ENCODE peak calls at places on chromosomes 4 and X, in eight cellular contexts. X is right cardiac atrium, I is LNCaP clone FGC, N is sigmoid colon, H is suprapubic skin, R is cardiac fibroblast, O is A549, B is transverse colon. D is an unnamed sample.

GRCh38 chrX:53280703-53281320 is 572 bp downstream of the IQSEC2 start:
- DNase-seq in H (no peak), R (peak), N (peak), B (peak), X (peak), I (no peak), O (no peak), D (no peak)

GRCh38 chr4:84977409-84977808 is 10.9 kb upstream of the WDFY3 start:
- DNase-seq in H (no peak), I (no peak), B (no peak), R (no peak), X (no peak), N (no peak), O (no peak), D (no peak)

GRCh38 chr4:8316911-8317351 is 47.4 kb downstream of the HTRA3 start:
- DNase-seq in O (no peak), N (peak), H (peak), I (no peak), X (no peak), R (no peak), B (no peak), D (no peak)

GRCh38 chr4:101941816-101942358 is 151.4 kb downstream of the BANK1 start:
- DNase-seq in R (no peak), N (no peak), B (no peak), O (no peak), H (no peak), I (no peak), X (no peak), D (no peak)

GRCh38 chr4:100008048-100008447 is 58.0 kb upstream of the H2AZ1 start:
- DNase-seq in H (no peak), O (peak), B (no peak), X (no peak), R (peak), N (no peak), I (no peak), D (no peak)

GRCh38 chr4:73607375-73608026 is 12.7 kb downstream of the RASSF6 start:
- DNase-seq in H (no peak), N (no peak), B (no peak), O (peak), I (no peak), X (no peak), R (no peak), D (no peak)

GRCh38 chrX:77276742-77277141 is 170.4 kb upstream of the FGF16 start:
- DNase-seq in O (peak), R (no peak), B (no peak), X (no peak), H (no peak), I (no peak), N (no peak), D (no peak)

GRCh38 chr4:6182390-6183280 is 17.7 kb downstream of the JAKMIP1 start:
- DNase-seq in B (no peak), X (no peak), O (no peak), R (no peak), H (no peak), N (no peak), I (no peak), D (no peak)

GRCh38 chr4:174658246-174658645 is 136.0 kb upstream of the HPGD start:
- DNase-seq in O (no peak), I (no peak), H (no peak), X (no peak), N (no peak), B (no peak), R (peak), D (no peak)

GRCh38 chr4:87783781-87784180 is 15.6 kb upstream of the IBSP start:
- DNase-seq in B (no peak), I (no peak), N (no peak), O (no peak), H (no peak), R (no peak), X (no peak), D (no peak)

GRCh38 chr4:88457307-88458090 is 580 bp downstream of the HERC5 start:
- DNase-seq in H (no peak), B (peak), O (no peak), R (peak), X (peak), I (no peak), N (peak), D (no peak)

GRCh38 chr4:6770581-6771228 is 11.8 kb upstream of the KIAA0232 start:
- DNase-seq in H (peak), R (no peak), X (no peak), N (peak), O (no peak), B (no peak), I (no peak), D (no peak)

GRCh38 chr4:110475881-110476818 is at the start of gene ENPEP:
- DNase-seq in H (no peak), X (peak), R (peak), I (no peak), B (peak), N (peak), O (no peak), D (no peak)

GRCh38 chr4:175657571-175657970 is 154.5 kb downstream of the GPM6A start:
- DNase-seq in B (no peak), X (no peak), R (no peak), O (no peak), N (no peak), H (no peak), I (no peak), D (no peak)

GRCh38 chr4:164949448-164950118 is 27.9 kb downstream of the TRIM61 start:
- DNase-seq in H (no peak), B (no peak), O (no peak), I (no peak), N (no peak), X (no peak), R (no peak), D (peak)

GRCh38 chr4:78622253-78622979 is 70.8 kb downstream of the ANXA3 start:
- DNase-seq in O (peak), H (no peak), N (no peak), I (no peak), R (peak), B (peak), X (no peak), D (no peak)

GRCh38 chrX:10450959-10451355 is 169.4 kb downstream of the MID1 start:
- DNase-seq in X (no peak), O (no peak), B (no peak), H (no peak), I (no peak), R (no peak), N (no peak), D (no peak)

GRCh38 chrX:50677789-50678188 is 136.2 kb downstream of the SHROOM4 start:
- DNase-seq in B (no peak), I (no peak), R (no peak), N (no peak), H (no peak), O (no peak), X (no peak), D (no peak)

GRCh38 chrX:75968293-75968692 is 183.2 kb upstream of the MAGEE2 start:
- DNase-seq in X (no peak), N (no peak), H (no peak), R (no peak), B (peak), O (peak), I (no peak), D (no peak)

GRCh38 chrX:50402886-50403285 is 67.7 kb downstream of the DGKK start:
- DNase-seq in H (no peak), N (no peak), O (no peak), B (no peak), I (no peak), X (no peak), R (no peak), D (no peak)

GRCh38 chr4:122602277-122603142 is 18.4 kb downstream of the IL21 start:
- DNase-seq in X (no peak), O (peak), I (peak), R (peak), H (no peak), B (no peak), N (no peak), D (peak)

GRCh38 chr4:56630876-56631666 is 50.0 kb downstream of the HOPX start:
- DNase-seq in H (no peak), X (no peak), N (no peak), B (no peak), O (no peak), I (no peak), R (peak), D (no peak)

GRCh38 chrX:139203681-139204575 is 326.6 kb upstream of the F9 start:
- DNase-seq in X (no peak), R (no peak), H (no peak), I (no peak), B (no peak), N (no peak), O (no peak), D (no peak)

GRCh38 chrX:24574743-24575142 is 72.4 kb downstream of the PCYT1B start:
- DNase-seq in R (no peak), H (no peak), X (no peak), N (no peak), I (no peak), O (no peak), B (no peak), D (no peak)

GRCh38 chr4:39458505-39459300 is at the start of the genes LIAS and RPL9:
- DNase-seq in I (peak), X (peak), O (peak), B (peak), N (peak), R (peak), H (peak), D (peak)

GRCh38 chr4:39452860-39453587 is 5.7 kb downstream of the RPL9 start:
- DNase-seq in I (no peak), R (no peak), O (no peak), H (no peak), N (no peak), X (no peak), B (no peak), D (no peak)

GRCh38 chr4:39453738-39454137 is 5.0 kb downstream of the RPL9 start:
- DNase-seq in H (no peak), R (no peak), O (no peak), N (no peak), B (no peak), I (no peak), X (no peak), D (no peak)

GRCh38 chr4:39455486-39455885 is 3.2 kb downstream of the RPL9 start:
- DNase-seq in O (no peak), N (no peak), I (no peak), X (no peak), H (no peak), R (no peak), B (no peak), D (no peak)

GRCh38 chr4:39456946-39457763 is 1.6 kb downstream of the RPL9 start:
- DNase-seq in B (no peak), H (no peak), N (no peak), X (no peak), R (no peak), O (no peak), I (no peak), D (no peak)
- H3K4me3 ChIP-seq in B (peak), H (peak), N (peak), X (peak), R (peak), O (peak), I (peak), D (peak)

DNA sequence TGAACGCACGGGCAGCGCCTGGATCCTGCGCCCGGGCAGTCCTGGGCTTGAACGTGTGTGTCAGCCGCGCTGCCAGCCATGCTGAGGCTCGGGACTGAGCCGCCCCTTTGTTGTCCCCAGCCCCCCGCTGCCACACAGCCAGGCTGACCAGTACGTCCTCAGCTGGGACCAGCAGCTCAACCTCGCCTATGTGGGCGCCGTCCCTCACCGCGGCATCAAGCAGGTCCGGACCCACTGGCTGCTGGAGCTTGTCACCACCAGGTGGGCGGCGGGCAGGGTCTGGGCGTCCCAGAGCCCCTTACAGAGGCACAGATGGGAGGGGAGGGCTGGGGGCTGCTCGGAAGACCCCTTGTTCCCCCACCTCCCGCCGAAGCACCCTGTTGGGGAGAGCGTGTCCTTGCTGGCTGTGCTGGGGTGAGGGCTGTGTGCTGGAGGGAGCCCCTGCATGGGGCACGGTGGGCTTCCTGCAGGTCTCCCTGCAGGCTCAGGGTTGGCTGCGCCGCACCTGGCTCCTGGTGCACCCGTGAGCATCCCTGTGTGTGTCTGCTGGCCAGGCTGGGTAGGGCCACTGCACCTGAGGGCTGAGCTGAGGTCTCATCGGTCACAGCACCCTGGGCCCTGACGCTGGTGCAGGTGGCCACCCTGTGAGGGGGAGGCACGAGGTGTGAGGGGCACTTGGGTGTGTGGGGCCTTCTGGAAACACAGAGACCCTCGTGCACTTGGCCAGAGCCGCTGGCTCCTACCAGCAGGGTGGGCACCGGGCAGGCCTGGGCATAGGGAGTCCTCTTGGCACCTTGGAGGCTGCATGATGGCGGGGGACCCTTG is 1.1 kb downstream of the IDUA start:
- DNase-seq in O (no peak), R (no peak), I (no peak), B (no peak), X (no peak), N (no peak), H (no peak), D (no peak)
- H3K4me3 ChIP-seq in O (peak), R (peak), I (peak), B (peak), X (no peak), N (peak), H (peak), D (peak)

DNA sequence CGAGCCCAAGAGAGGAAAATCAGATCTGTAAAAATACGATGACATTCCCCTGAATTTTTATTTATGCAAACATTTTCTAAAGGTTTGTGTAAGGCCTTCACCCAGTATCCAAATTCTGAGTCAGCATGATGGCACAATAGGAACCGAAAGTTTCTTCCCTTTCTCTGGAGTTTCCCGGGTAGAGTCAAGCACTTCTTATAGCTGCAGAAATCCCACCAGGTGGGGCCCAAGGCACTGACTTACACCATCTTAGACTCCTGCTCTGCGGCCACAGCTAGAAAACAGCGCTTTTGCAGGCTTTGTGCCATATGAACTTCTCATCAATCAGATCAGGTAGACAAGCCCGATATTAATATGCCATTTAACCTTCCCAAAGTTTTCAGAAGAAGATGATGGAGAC is 13.4 kb downstream of the LEF1 start:
- DNase-seq in X (no peak), N (no peak), R (no peak), O (no peak), I (no peak), H (no peak), B (no peak), D (no peak)
- H3K4me3 ChIP-seq in X (no peak), N (no peak), R (no peak), O (no peak), I (no peak), H (no peak), B (no peak), D (no peak)

DNA sequence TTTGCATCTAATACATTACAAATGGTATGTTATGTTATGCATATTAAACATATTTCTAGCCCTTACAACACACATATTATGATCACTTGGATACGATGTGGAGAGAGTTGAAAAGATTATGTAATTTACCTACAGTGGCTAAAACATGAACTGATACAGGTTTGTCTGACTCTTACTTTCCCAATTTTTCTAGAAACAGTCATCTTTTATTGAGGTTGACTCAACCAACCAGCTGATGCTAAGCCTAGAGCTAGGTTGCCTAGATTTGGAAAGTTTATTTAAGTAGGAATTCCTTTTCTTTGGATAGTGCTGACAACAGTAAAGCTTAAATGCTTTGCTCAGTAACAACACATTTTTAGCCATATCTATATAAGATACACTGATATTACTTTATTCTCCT is 1215.1 kb downstream of the ADGRL3 start:
- DNase-seq in I (no peak), N (no peak), X (no peak), R (no peak), H (no peak), O (no peak), B (no peak), D (no peak)
- H3K4me3 ChIP-seq in I (no peak), N (no peak), X (no peak), R (no peak), H (no peak), O (no peak), B (no peak), D (no peak)

GRCh38 chrX:36199926-36200325 is 280.4 kb downstream of the CFAP47 start:
- DNase-seq in R (no peak), I (no peak), H (no peak), O (no peak), X (no peak), N (no peak), B (no peak), D (no peak)

DNA sequence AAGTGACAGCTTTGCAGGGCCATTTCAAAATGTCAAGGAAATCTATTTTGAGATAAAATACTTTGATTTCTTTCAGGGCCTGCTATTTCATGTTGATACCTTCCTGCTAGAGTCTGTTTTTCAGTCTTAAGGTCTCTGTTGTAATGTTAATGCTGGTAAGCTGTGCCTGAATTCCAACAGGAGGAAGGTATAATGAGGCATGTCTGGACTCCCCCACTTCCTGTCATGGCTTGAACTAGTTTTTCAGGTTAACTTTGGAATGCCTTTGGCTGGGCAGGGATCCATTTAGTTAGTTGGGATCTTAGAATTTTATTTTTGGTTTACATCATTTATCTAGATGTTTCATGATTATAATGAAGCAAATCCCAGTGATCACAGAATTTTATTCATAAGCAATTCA is 279.0 kb downstream of the CFAP47 start:
- DNase-seq in R (no peak), B (no peak), X (no peak), H (no peak), N (no peak), I (no peak), O (no peak), D (no peak)
- H3K4me3 ChIP-seq in R (no peak), B (no peak), X (no peak), H (no peak), N (no peak), I (no peak), O (no peak), D (no peak)

DNA sequence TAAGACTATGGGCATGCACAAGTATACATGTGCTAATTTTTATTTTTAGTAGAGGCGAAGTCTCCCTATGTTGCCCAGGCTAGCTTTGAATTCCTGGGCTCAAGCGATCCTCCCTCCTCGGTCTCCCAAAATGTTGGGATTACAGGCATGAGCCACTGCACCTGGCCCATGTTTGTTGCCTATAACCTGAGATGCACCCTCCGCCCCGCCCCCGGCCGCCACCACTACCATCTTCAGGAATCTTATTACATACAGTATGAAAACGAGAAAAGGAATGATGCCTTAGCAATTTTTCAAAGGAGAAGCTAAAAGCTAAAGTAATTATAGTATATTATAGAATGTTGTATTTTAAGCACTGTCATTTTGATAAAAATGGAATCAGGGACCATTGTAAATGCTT is 61.2 kb downstream of the POU4F2 start:
- DNase-seq in I (no peak), R (no peak), B (no peak), N (no peak), X (no peak), H (no peak), O (no peak), D (no peak)
- H3K4me3 ChIP-seq in I (no peak), R (no peak), B (no peak), N (no peak), X (no peak), H (no peak), O (no peak), D (no peak)

GRCh38 chr4:115107411-115107810 is 6.0 kb downstream of the NDST4 start:
- DNase-seq in I (no peak), N (no peak), H (no peak), B (no peak), X (no peak), O (no peak), R (no peak), D (no peak)

GRCh38 chr4:115108850-115109249 is 4.6 kb downstream of the NDST4 start:
- DNase-seq in X (no peak), N (no peak), O (no peak), H (no peak), R (no peak), B (no peak), I (no peak), D (no peak)

GRCh38 chr4:115113382-115114106 is at the start of gene NDST4:
- DNase-seq in N (no peak), H (no peak), I (peak), B (no peak), X (no peak), R (peak), O (peak), D (peak)

DNA sequence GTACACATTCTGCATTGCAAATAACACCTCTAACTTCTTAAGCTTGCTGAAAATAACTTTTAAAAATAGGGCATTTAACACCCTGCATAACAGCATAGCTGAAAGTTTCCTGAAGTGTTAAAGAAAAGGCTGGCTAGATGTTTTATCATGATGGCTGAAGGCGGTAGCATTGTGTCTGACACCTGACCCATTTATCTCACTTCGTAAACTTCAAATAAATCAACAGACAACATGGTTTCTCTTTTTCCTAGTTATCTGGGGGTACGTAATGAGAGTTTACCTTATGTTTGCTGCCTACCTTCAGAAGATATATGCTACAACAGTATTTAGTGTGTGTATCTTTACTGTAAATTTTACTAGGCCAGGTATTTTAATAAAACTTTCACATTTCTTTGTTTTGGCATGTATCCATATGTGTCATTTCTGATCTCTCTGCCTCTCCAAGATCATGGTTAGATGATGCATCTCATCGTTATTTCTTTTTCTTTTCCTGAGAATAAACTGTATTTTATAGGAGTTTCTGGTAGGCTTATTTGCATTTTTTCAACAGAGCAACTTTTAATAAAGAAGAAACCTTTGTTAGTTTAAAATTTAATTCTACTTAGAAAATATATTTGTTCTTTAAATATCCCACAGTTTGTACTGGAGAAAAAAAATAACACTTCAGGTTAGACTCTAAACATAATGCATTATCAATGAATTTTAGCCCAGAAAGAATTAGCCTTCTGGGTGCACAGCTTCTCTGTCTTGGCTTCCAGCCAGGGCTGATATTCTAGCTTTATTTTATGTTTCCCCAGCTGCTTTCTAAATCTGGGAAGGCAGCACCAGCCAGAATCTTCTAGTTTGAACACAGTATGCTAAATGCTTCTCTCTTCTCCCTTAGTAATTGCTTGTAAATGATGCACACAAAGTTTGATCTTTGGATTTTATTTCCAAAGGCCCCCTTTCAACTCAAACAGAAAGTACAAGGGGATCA is 2.9 kb downstream of the NDST4 start:
- DNase-seq in B (no peak), H (no peak), N (no peak), X (no peak), O (no peak), R (peak), I (peak), D (no peak)
- H3K4me3 ChIP-seq in B (no peak), H (no peak), N (no peak), X (no peak), O (no peak), R (no peak), I (no peak), D (no peak)

D was measured in HAP-1.